ENCODE peak calls at places on chromosome 17, in four cellular contexts. E, Q, W and G are unnamed samples.

GRCh38 chr17:63162406-63163157 is 196.5 kb downstream of the TANC2 start:
- DNase-seq in E (no peak), W (no peak), Q (no peak), G (no peak)

GRCh38 chr17:81231121-81231645 is 7.7 kb downstream of the TEPSIN start:
- DNase-seq in W (no peak), E (no peak), Q (no peak), G (no peak)

GRCh38 chr17:37643829-37644228 is 583 bp upstream of the DDX52 start:
- DNase-seq in E (no peak), Q (no peak), W (no peak), G (no peak)

GRCh38 chr17:57505841-57506240 is 239.3 kb downstream of the CCDC182 start:
- DNase-seq in E (no peak), Q (no peak), W (no peak), G (no peak)

GRCh38 chr17:76738468-76738850 is 540 bp downstream of the MFSD11 start:
- DNase-seq in E (no peak), W (no peak), Q (no peak), G (no peak)

GRCh38 chr17:8991514-8992285 is 26.2 kb upstream of the PIK3R5 start:
- DNase-seq in Q (peak; percentile 76), W (peak; percentile 25), E (peak; percentile 63), G (peak; percentile 82)

GRCh38 chr17:81150379-81151038 is 14.8 kb upstream of the PVALEF start:
- DNase-seq in Q (no peak), W (peak; percentile 47), E (peak; percentile 33), G (no peak)

GRCh38 chr17:82344175-82344907 is 10.8 kb upstream of the SECTM1 start:
- DNase-seq in Q (no peak), W (no peak), E (no peak), G (no peak)

DNA sequence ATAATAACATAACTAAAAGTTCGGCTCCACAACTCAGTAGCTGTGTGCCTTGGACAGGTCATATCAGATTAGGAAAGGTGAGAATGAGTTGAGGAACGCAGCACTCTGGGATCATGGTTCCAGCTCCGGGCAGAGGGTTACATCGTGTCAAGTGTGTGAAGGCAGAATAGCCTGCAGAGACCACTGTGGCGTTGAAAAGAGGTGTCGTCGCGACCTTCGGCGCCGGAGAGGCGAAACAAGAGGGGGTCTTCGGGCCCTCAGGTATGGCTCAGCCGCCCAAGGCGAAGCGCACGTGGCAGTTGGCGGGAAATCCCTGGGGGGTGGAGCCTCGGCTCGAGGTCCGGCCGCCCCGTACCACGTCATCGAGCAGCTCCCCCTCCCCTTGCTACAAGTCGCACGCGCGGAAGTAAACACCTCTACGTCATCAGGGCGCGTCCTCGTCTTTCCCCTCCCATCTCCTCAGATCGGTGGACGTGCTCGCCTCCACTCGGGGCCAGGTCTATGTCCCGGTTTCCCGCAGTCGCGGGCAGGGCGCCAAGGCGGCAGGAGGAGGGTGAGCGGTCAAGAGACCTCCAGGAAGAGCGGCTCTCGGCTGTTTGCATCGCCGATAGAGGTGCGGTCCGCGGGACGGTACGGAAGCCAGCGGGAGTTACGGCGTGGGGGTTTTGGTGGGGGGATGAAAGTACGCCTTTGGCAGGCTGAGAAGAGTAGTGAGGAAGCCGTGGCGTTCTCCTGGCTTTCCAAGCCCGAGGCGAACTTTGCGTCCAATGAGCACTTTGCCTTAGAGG is at the start of gene DHX40:
- DNase-seq in Q (peak; percentile 90), E (peak; percentile 94), W (peak; percentile 91), G (peak; percentile 99)
- TF ChIP-seq CTCF in Q (no peak), E (no peak), W (no peak), G (no peak)

DNA sequence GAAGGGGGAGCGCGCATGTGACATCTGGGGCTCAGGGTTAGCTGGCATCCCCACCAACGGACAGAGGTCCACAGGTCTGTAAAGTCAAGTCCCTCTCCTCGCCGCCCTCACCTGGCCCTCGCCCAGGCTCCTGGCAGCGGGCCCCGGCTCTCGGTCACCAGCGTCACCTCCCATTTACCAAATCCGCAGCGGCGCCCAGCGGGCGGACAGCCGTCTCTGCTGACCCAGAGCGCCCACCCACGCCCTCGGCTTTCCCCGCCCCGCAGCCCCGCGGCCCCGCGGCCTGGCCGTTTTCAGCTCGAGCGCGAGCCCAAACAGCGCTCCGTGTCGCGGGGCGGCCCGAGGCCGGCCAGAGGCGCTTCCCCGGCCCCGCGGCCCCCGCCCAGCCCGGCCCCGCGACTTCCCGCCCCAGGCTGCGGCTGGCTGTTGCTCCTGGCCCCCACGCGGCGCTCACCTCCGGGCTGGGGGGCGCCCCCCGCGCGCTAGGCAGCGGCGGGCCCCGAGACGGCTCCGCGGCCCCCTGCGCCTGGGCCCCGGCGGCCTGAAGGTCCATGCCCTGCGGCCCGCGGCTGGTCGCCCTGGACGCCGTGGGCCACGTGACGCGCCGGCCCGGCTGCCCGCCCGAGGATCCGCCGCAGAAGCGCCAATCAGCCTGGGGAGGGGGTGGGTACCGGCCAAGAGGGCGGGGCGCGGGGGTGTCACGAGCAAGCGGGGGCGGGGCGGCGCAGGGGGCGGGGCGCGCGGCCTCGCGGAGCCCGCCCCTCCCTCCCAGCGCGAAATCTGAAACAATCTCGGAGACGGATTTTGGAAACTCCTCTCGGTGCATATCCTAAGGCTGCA is at the start of gene COPRS:
- DNase-seq in E (peak; percentile 75), W (peak; percentile 92), Q (peak; percentile 89), G (peak; percentile 80)
- TF ChIP-seq CTCF in E (no peak), W (no peak), Q (no peak), G (no peak)

GRCh38 chr17:42118545-42118944 is 2.6 kb downstream of the KAT2A start:
- DNase-seq in Q (peak; percentile 59), W (no peak), E (no peak), G (peak; percentile 80)
- TF ChIP-seq CTCF in Q (peak; percentile 38), W (no peak), E (no peak), G (peak; percentile 63)

GRCh38 chr17:79091373-79091670 is 16.7 kb downstream of the ENGASE start:
- DNase-seq in E (no peak), Q (no peak), W (no peak), G (no peak)

GRCh38 chr17:79089720-79090502 is 15.3 kb downstream of the ENGASE start:
- DNase-seq in Q (no peak), E (no peak), W (no peak), G (no peak)

GRCh38 chr17:79092567-79092966 is 17.9 kb downstream of the ENGASE start:
- DNase-seq in W (no peak), Q (no peak), E (no peak), G (no peak)

GRCh38 chr17:79088997-79089328 is 14.3 kb downstream of the ENGASE start:
- DNase-seq in E (no peak), Q (no peak), W (no peak), G (no peak)

GRCh38 chr17:79090503-79091372 is 16.1 kb downstream of the ENGASE start:
- DNase-seq in W (no peak), E (no peak), Q (peak; percentile 34), G (no peak)
- TF ChIP-seq CTCF in W (no peak), E (no peak), Q (no peak), G (no peak)

GRCh38 chr17:73545633-73546032 is 98.6 kb downstream of the SDK2 start:
- DNase-seq in E (no peak), W (no peak), Q (no peak), G (no peak)
- TF ChIP-seq CTCF in E (no peak), W (no peak), Q (no peak), G (no peak)

DNA sequence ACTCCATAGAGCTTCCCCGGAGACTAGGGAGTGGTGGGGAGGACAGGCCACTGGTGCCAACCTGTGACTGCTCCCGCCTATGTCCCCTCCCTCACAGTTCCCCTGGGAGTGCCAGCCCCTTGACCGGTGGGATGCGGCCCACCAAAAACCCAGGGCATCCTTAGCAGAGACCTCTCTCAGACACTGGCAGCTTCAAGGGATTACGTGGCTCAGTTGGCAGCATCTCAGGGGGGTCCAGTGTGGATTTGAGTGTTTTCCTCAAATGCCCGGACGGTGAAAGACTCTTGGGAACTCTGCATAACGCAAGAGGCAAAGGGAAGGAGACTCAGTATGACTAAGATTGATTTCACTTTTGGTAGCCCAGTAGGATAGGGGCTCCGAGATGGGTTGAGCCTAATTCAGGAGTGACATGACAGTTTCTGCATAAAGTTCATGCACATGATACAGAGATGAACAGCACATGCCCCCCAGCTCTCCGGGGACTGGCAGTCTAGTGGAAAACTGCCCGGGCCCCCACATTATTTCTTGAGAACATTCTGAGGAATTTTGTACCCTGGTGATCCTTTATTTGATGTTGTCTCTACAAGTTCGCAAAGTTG is 50.4 kb downstream of the TRARG1 start:
- DNase-seq in W (no peak), E (no peak), Q (no peak), G (no peak)
- TF ChIP-seq CTCF in W (no peak), E (no peak), Q (no peak), G (no peak)